ENCODE peak calls at places on chromosomes 13 and 19, in ten cellular contexts. One of them, this sample, is unnamed.
A peak's percentile ranks its signal among the peaks of the same experiment; 100 is the strongest.

GRCh38 chr13:41649659-41650058 is 192.3 kb downstream of the RGCC start:
- DNase-seq in NCI-H460: no peak
- DNase-seq in OCI-LY7: peak; percentile 60
- DNase-seq in lower lobe of right lung: no peak
- DNase-seq in activated T-cell treated with anti-CD3 and anti-CD28 coated beads, Interleukin-2, amount 50 U/mL, for 72 hours: no peak
- DNase-seq in GM10248: no peak
- DNase-seq in aorta: no peak
- DNase-seq in AG09319: no peak
- DNase-seq in left ventricle myocardium inferior: no peak
- DNase-seq in HAP-1: no peak
- DNase-seq in this sample: peak; percentile 22

GRCh38 chr19:51203941-51204720 is 20.7 kb upstream of the CD33 start:
- DNase-seq in HAP-1: no peak
- DNase-seq in activated T-cell treated with anti-CD3 and anti-CD28 coated beads, Interleukin-2, amount 50 U/mL, for 72 hours: no peak
- DNase-seq in GM10248: no peak
- DNase-seq in left ventricle myocardium inferior: no peak
- DNase-seq in lower lobe of right lung: no peak
- DNase-seq in OCI-LY7: no peak
- DNase-seq in NCI-H460: no peak
- DNase-seq in aorta: no peak
- DNase-seq in AG09319: no peak
- DNase-seq in this sample: no peak

GRCh38 chr13:44331446-44331845 is 42.2 kb upstream of the SERP2 start:
- DNase-seq in OCI-LY7: no peak
- DNase-seq in AG09319: no peak
- DNase-seq in NCI-H460: no peak
- DNase-seq in HAP-1: no peak
- DNase-seq in left ventricle myocardium inferior: no peak
- DNase-seq in aorta: no peak
- DNase-seq in GM10248: no peak
- DNase-seq in lower lobe of right lung: no peak
- DNase-seq in activated T-cell treated with anti-CD3 and anti-CD28 coated beads, Interleukin-2, amount 50 U/mL, for 72 hours: no peak
- DNase-seq in this sample: no peak

GRCh38 chr13:24923305-24923640 is 159.3 kb downstream of the RNF17 start:
- DNase-seq in lower lobe of right lung: no peak
- DNase-seq in HAP-1: peak; percentile 46
- DNase-seq in NCI-H460: no peak
- DNase-seq in OCI-LY7: peak; percentile 83
- DNase-seq in GM10248: peak; percentile 73
- DNase-seq in left ventricle myocardium inferior: no peak
- DNase-seq in aorta: no peak
- DNase-seq in activated T-cell treated with anti-CD3 and anti-CD28 coated beads, Interleukin-2, amount 50 U/mL, for 72 hours: peak; percentile 22
- DNase-seq in AG09319: peak; percentile 58
- DNase-seq in this sample: no peak

GRCh38 chr13:104466016-104466415 is 1399.8 kb upstream of the SLC10A2 start:
- DNase-seq in left ventricle myocardium inferior: no peak
- DNase-seq in OCI-LY7: no peak
- DNase-seq in NCI-H460: no peak
- DNase-seq in activated T-cell treated with anti-CD3 and anti-CD28 coated beads, Interleukin-2, amount 50 U/mL, for 72 hours: no peak
- DNase-seq in aorta: no peak
- DNase-seq in HAP-1: no peak
- DNase-seq in GM10248: no peak
- DNase-seq in lower lobe of right lung: no peak
- DNase-seq in AG09319: no peak
- DNase-seq in this sample: no peak

GRCh38 chr19:32124585-32124984 is 220.8 kb upstream of the ZNF507 start:
- DNase-seq in HAP-1: no peak
- DNase-seq in NCI-H460: no peak
- DNase-seq in AG09319: no peak
- DNase-seq in GM10248: no peak
- DNase-seq in aorta: no peak
- DNase-seq in activated T-cell treated with anti-CD3 and anti-CD28 coated beads, Interleukin-2, amount 50 U/mL, for 72 hours: no peak
- DNase-seq in left ventricle myocardium inferior: no peak
- DNase-seq in OCI-LY7: no peak
- DNase-seq in lower lobe of right lung: no peak
- DNase-seq in this sample: no peak

GRCh38 chr19:5967994-5968430 is 9.9 kb downstream of the RANBP3 start:
- DNase-seq in AG09319: peak; percentile 54
- DNase-seq in HAP-1: peak; percentile 79
- DNase-seq in NCI-H460: peak; percentile 40
- DNase-seq in OCI-LY7: peak; percentile 70
- DNase-seq in activated T-cell treated with anti-CD3 and anti-CD28 coated beads, Interleukin-2, amount 50 U/mL, for 72 hours: peak; percentile 63
- DNase-seq in aorta: peak; percentile 70
- DNase-seq in lower lobe of right lung: peak; percentile 25
- DNase-seq in GM10248: peak; percentile 77
- DNase-seq in left ventricle myocardium inferior: peak; percentile 52
- DNase-seq in this sample: peak; percentile 50

GRCh38 chr19:1125601-1126533 is 22.1 kb downstream of the GPX4 start:
- DNase-seq in GM10248: no peak
- DNase-seq in NCI-H460: no peak
- DNase-seq in OCI-LY7: no peak
- DNase-seq in activated T-cell treated with anti-CD3 and anti-CD28 coated beads, Interleukin-2, amount 50 U/mL, for 72 hours: no peak
- DNase-seq in aorta: peak; percentile 78
- DNase-seq in HAP-1: no peak
- DNase-seq in AG09319: no peak
- DNase-seq in left ventricle myocardium inferior: no peak
- DNase-seq in lower lobe of right lung: peak; percentile 44
- DNase-seq in this sample: no peak

GRCh38 chr13:24747248-24748151 is 16.5 kb upstream of the RNF17 start:
- DNase-seq in OCI-LY7: no peak
- DNase-seq in AG09319: no peak
- DNase-seq in activated T-cell treated with anti-CD3 and anti-CD28 coated beads, Interleukin-2, amount 50 U/mL, for 72 hours: peak; percentile 44
- DNase-seq in lower lobe of right lung: no peak
- DNase-seq in HAP-1: no peak
- DNase-seq in GM10248: no peak
- DNase-seq in NCI-H460: no peak
- DNase-seq in left ventricle myocardium inferior: no peak
- DNase-seq in aorta: no peak
- DNase-seq in this sample: no peak

GRCh38 chr19:5536337-5536894 is 31.3 kb downstream of the TINCR start:
- DNase-seq in activated T-cell treated with anti-CD3 and anti-CD28 coated beads, Interleukin-2, amount 50 U/mL, for 72 hours: no peak
- DNase-seq in AG09319: no peak
- DNase-seq in GM10248: no peak
- DNase-seq in NCI-H460: no peak
- DNase-seq in left ventricle myocardium inferior: peak; percentile 79
- DNase-seq in OCI-LY7: no peak
- DNase-seq in aorta: peak; percentile 61
- DNase-seq in HAP-1: peak; percentile 75
- DNase-seq in lower lobe of right lung: peak; percentile 68
- DNase-seq in this sample: peak; percentile 51

GRCh38 chr19:10915511-10916091 is 12.8 kb downstream of the YIPF2 start:
- DNase-seq in HAP-1: no peak
- DNase-seq in NCI-H460: no peak
- DNase-seq in activated T-cell treated with anti-CD3 and anti-CD28 coated beads, Interleukin-2, amount 50 U/mL, for 72 hours: no peak
- DNase-seq in AG09319: peak; percentile 85
- DNase-seq in lower lobe of right lung: no peak
- DNase-seq in aorta: no peak
- DNase-seq in OCI-LY7: no peak
- DNase-seq in GM10248: no peak
- DNase-seq in left ventricle myocardium inferior: no peak
- DNase-seq in this sample: no peak

GRCh38 chr19:996051-996838 is 4.0 kb upstream of the GRIN3B start:
- DNase-seq in AG09319: no peak
- DNase-seq in GM10248: peak; percentile 72
- DNase-seq in HAP-1: peak; percentile 17
- DNase-seq in activated T-cell treated with anti-CD3 and anti-CD28 coated beads, Interleukin-2, amount 50 U/mL, for 72 hours: peak; percentile 74
- DNase-seq in OCI-LY7: no peak
- DNase-seq in NCI-H460: peak; percentile 29
- DNase-seq in left ventricle myocardium inferior: no peak
- DNase-seq in aorta: no peak
- DNase-seq in lower lobe of right lung: no peak
- DNase-seq in this sample: no peak

GRCh38 chr13:40438999-40439797 is 227.2 kb downstream of the FOXO1 start:
- DNase-seq in NCI-H460: no peak
- DNase-seq in activated T-cell treated with anti-CD3 and anti-CD28 coated beads, Interleukin-2, amount 50 U/mL, for 72 hours: peak; percentile 24
- DNase-seq in GM10248: no peak
- DNase-seq in AG09319: no peak
- DNase-seq in left ventricle myocardium inferior: no peak
- DNase-seq in HAP-1: no peak
- DNase-seq in lower lobe of right lung: no peak
- DNase-seq in aorta: no peak
- DNase-seq in OCI-LY7: peak; percentile 55
- DNase-seq in this sample: no peak

GRCh38 chr19:55679343-55680257 is 4.6 kb downstream of the EPN1 start:
- DNase-seq in activated T-cell treated with anti-CD3 and anti-CD28 coated beads, Interleukin-2, amount 50 U/mL, for 72 hours: no peak
- DNase-seq in NCI-H460: no peak
- DNase-seq in OCI-LY7: no peak
- DNase-seq in aorta: no peak
- DNase-seq in GM10248: no peak
- DNase-seq in AG09319: no peak
- DNase-seq in HAP-1: no peak
- DNase-seq in lower lobe of right lung: peak; percentile 43
- DNase-seq in left ventricle myocardium inferior: no peak
- DNase-seq in this sample: no peak

GRCh38 chr19:46256855-46257254 is 27.3 kb downstream of the IGFL1 start:
- DNase-seq in HAP-1: no peak
- DNase-seq in GM10248: no peak
- DNase-seq in lower lobe of right lung: no peak
- DNase-seq in AG09319: no peak
- DNase-seq in left ventricle myocardium inferior: no peak
- DNase-seq in aorta: no peak
- DNase-seq in NCI-H460: no peak
- DNase-seq in activated T-cell treated with anti-CD3 and anti-CD28 coated beads, Interleukin-2, amount 50 U/mL, for 72 hours: no peak
- DNase-seq in OCI-LY7: no peak
- DNase-seq in this sample: no peak

GRCh38 chr13:44765076-44765475 is 188.9 kb upstream of the TSC22D1 start:
- DNase-seq in aorta: no peak
- DNase-seq in NCI-H460: no peak
- DNase-seq in AG09319: no peak
- DNase-seq in activated T-cell treated with anti-CD3 and anti-CD28 coated beads, Interleukin-2, amount 50 U/mL, for 72 hours: no peak
- DNase-seq in lower lobe of right lung: no peak
- DNase-seq in GM10248: no peak
- DNase-seq in OCI-LY7: no peak
- DNase-seq in HAP-1: no peak
- DNase-seq in left ventricle myocardium inferior: no peak
- DNase-seq in this sample: no peak

GRCh38 chr13:27830010-27830409 is 37.7 kb downstream of the GSX1 start:
- DNase-seq in aorta: peak; percentile 50
- DNase-seq in NCI-H460: no peak
- DNase-seq in AG09319: no peak
- DNase-seq in GM10248: peak; percentile 84
- DNase-seq in HAP-1: peak; percentile 38
- DNase-seq in left ventricle myocardium inferior: peak; percentile 38
- DNase-seq in activated T-cell treated with anti-CD3 and anti-CD28 coated beads, Interleukin-2, amount 50 U/mL, for 72 hours: peak; percentile 77
- DNase-seq in lower lobe of right lung: peak; percentile 71
- DNase-seq in OCI-LY7: peak; percentile 63
- DNase-seq in this sample: peak; percentile 32

GRCh38 chr13:34308725-34309124 is 490.8 kb downstream of the RFC3 start:
- DNase-seq in OCI-LY7: no peak
- DNase-seq in AG09319: peak; percentile 65
- DNase-seq in aorta: no peak
- DNase-seq in HAP-1: no peak
- DNase-seq in NCI-H460: no peak
- DNase-seq in activated T-cell treated with anti-CD3 and anti-CD28 coated beads, Interleukin-2, amount 50 U/mL, for 72 hours: no peak
- DNase-seq in left ventricle myocardium inferior: no peak
- DNase-seq in GM10248: no peak
- DNase-seq in lower lobe of right lung: no peak
- DNase-seq in this sample: no peak

GRCh38 chr13:49247722-49248432 is at the start of gene CDADC1:
- DNase-seq in aorta: peak; percentile 99
- DNase-seq in OCI-LY7: peak; percentile 97
- DNase-seq in AG09319: peak; percentile 78
- DNase-seq in lower lobe of right lung: peak; percentile 99
- DNase-seq in NCI-H460: peak; percentile 91
- DNase-seq in GM10248: peak; percentile 95
- DNase-seq in HAP-1: peak; percentile 89
- DNase-seq in left ventricle myocardium inferior: peak; percentile 98
- DNase-seq in activated T-cell treated with anti-CD3 and anti-CD28 coated beads, Interleukin-2, amount 50 U/mL, for 72 hours: peak; percentile 97
- DNase-seq in this sample: peak; percentile 88

GRCh38 chr19:48795055-48795854 is 15.6 kb downstream of the BCAT2 start:
- DNase-seq in HAP-1: no peak
- DNase-seq in left ventricle myocardium inferior: peak; percentile 91
- DNase-seq in GM10248: peak; percentile 92
- DNase-seq in OCI-LY7: peak; percentile 93
- DNase-seq in aorta: peak; percentile 96
- DNase-seq in AG09319: peak; percentile 92
- DNase-seq in NCI-H460: peak; percentile 88
- DNase-seq in activated T-cell treated with anti-CD3 and anti-CD28 coated beads, Interleukin-2, amount 50 U/mL, for 72 hours: peak; percentile 86
- DNase-seq in lower lobe of right lung: peak; percentile 94
- DNase-seq in this sample: peak; percentile 81

GRCh38 chr19:4035582-4035981 is 28.0 kb downstream of the PIAS4 start:
- DNase-seq in lower lobe of right lung: no peak
- DNase-seq in aorta: no peak
- DNase-seq in HAP-1: no peak
- DNase-seq in NCI-H460: no peak
- DNase-seq in activated T-cell treated with anti-CD3 and anti-CD28 coated beads, Interleukin-2, amount 50 U/mL, for 72 hours: no peak
- DNase-seq in OCI-LY7: no peak
- DNase-seq in GM10248: no peak
- DNase-seq in AG09319: no peak
- DNase-seq in left ventricle myocardium inferior: no peak
- DNase-seq in this sample: no peak

GRCh38 chr13:29707876-29708543 is 112.5 kb upstream of the SLC7A1 start:
- DNase-seq in GM10248: peak; percentile 55
- DNase-seq in NCI-H460: peak; percentile 21
- DNase-seq in HAP-1: peak; percentile 34
- DNase-seq in AG09319: peak; percentile 15
- DNase-seq in activated T-cell treated with anti-CD3 and anti-CD28 coated beads, Interleukin-2, amount 50 U/mL, for 72 hours: peak; percentile 70
- DNase-seq in aorta: no peak
- DNase-seq in left ventricle myocardium inferior: no peak
- DNase-seq in OCI-LY7: peak; percentile 54
- DNase-seq in lower lobe of right lung: no peak
- DNase-seq in this sample: peak; percentile 21

GRCh38 chr19:1400281-1401137 is 833 bp downstream of the GAMT start:
- DNase-seq in AG09319: no peak
- DNase-seq in NCI-H460: no peak
- DNase-seq in aorta: no peak
- DNase-seq in activated T-cell treated with anti-CD3 and anti-CD28 coated beads, Interleukin-2, amount 50 U/mL, for 72 hours: no peak
- DNase-seq in HAP-1: no peak
- DNase-seq in OCI-LY7: no peak
- DNase-seq in left ventricle myocardium inferior: peak; percentile 71
- DNase-seq in lower lobe of right lung: no peak
- DNase-seq in GM10248: peak; percentile 49
- DNase-seq in this sample: no peak

GRCh38 chr13:98039964-98040363 is 86.5 kb downstream of the IPO5 start:
- DNase-seq in NCI-H460: no peak
- DNase-seq in lower lobe of right lung: no peak
- DNase-seq in HAP-1: no peak
- DNase-seq in OCI-LY7: no peak
- DNase-seq in aorta: no peak
- DNase-seq in GM10248: no peak
- DNase-seq in AG09319: no peak
- DNase-seq in left ventricle myocardium inferior: no peak
- DNase-seq in activated T-cell treated with anti-CD3 and anti-CD28 coated beads, Interleukin-2, amount 50 U/mL, for 72 hours: no peak
- DNase-seq in this sample: no peak

GRCh38 chr19:35995655-35995993 is 636 bp downstream of the SDHAF1 start:
- DNase-seq in NCI-H460: no peak
- DNase-seq in GM10248: peak; percentile 73
- DNase-seq in OCI-LY7: peak; percentile 59
- DNase-seq in aorta: peak; percentile 68
- DNase-seq in activated T-cell treated with anti-CD3 and anti-CD28 coated beads, Interleukin-2, amount 50 U/mL, for 72 hours: peak; percentile 48
- DNase-seq in HAP-1: peak; percentile 37
- DNase-seq in left ventricle myocardium inferior: peak; percentile 25
- DNase-seq in AG09319: no peak
- DNase-seq in lower lobe of right lung: peak; percentile 62
- DNase-seq in this sample: no peak

GRCh38 chr13:113034451-113035208 is 65.6 kb downstream of the MCF2L start:
- DNase-seq in left ventricle myocardium inferior: no peak
- DNase-seq in aorta: peak; percentile 63
- DNase-seq in lower lobe of right lung: no peak
- DNase-seq in GM10248: no peak
- DNase-seq in NCI-H460: peak; percentile 62
- DNase-seq in AG09319: peak; percentile 14
- DNase-seq in OCI-LY7: no peak
- DNase-seq in activated T-cell treated with anti-CD3 and anti-CD28 coated beads, Interleukin-2, amount 50 U/mL, for 72 hours: no peak
- DNase-seq in HAP-1: peak; percentile 44
- DNase-seq in this sample: no peak

GRCh38 chr19:4597975-4598671 is 38.6 kb upstream of the SEMA6B start:
- DNase-seq in AG09319: no peak
- DNase-seq in left ventricle myocardium inferior: no peak
- DNase-seq in HAP-1: peak; percentile 50
- DNase-seq in lower lobe of right lung: peak; percentile 49
- DNase-seq in aorta: peak; percentile 61
- DNase-seq in activated T-cell treated with anti-CD3 and anti-CD28 coated beads, Interleukin-2, amount 50 U/mL, for 72 hours: peak; percentile 57
- DNase-seq in GM10248: peak; percentile 88
- DNase-seq in NCI-H460: peak; percentile 42
- DNase-seq in OCI-LY7: peak; percentile 75
- DNase-seq in this sample: no peak

GRCh38 chr13:43242040-43242439 is 218.7 kb downstream of the DNAJC15 start:
- DNase-seq in activated T-cell treated with anti-CD3 and anti-CD28 coated beads, Interleukin-2, amount 50 U/mL, for 72 hours: no peak
- DNase-seq in HAP-1: no peak
- DNase-seq in AG09319: no peak
- DNase-seq in GM10248: no peak
- DNase-seq in aorta: no peak
- DNase-seq in lower lobe of right lung: no peak
- DNase-seq in NCI-H460: no peak
- DNase-seq in OCI-LY7: no peak
- DNase-seq in left ventricle myocardium inferior: no peak
- DNase-seq in this sample: no peak